ENCODE peak calls at places on chromosomes 5 and 9, in nine cellular contexts. One of them, this sample, is unnamed.

GRCh38 chr9:128259156-128259555 is 16.7 kb downstream of the GOLGA2 start:
- DNase-seq in BE2C: no peak
- DNase-seq in HepG2: no peak
- DNase-seq in cardiac muscle cell: no peak
- DNase-seq in naive thymus-derived CD8-positive, alpha-beta T cell: no peak
- DNase-seq in activated CD4-positive, alpha-beta T cell treated with anti-CD3 and anti-CD28 coated beads, Interleukin-2, amount 50 U/mL, for 48 hours: no peak
- DNase-seq in head of caudate nucleus: no peak
- DNase-seq in right cardiac atrium: no peak
- DNase-seq in sigmoid colon: no peak
- DNase-seq in this sample: no peak

GRCh38 chr5:159975462-159976019 is 33.4 kb upstream of the TTC1 start:
- DNase-seq in right cardiac atrium: peak
- DNase-seq in sigmoid colon: no peak
- DNase-seq in BE2C: no peak
- DNase-seq in naive thymus-derived CD8-positive, alpha-beta T cell: no peak
- DNase-seq in cardiac muscle cell: no peak
- DNase-seq in HepG2: peak
- DNase-seq in activated CD4-positive, alpha-beta T cell treated with anti-CD3 and anti-CD28 coated beads, Interleukin-2, amount 50 U/mL, for 48 hours: no peak
- DNase-seq in head of caudate nucleus: no peak
- DNase-seq in this sample: no peak

GRCh38 chr5:54207566-54207965 is 102.8 kb downstream of the ARL15 start:
- DNase-seq in right cardiac atrium: no peak
- DNase-seq in cardiac muscle cell: no peak
- DNase-seq in activated CD4-positive, alpha-beta T cell treated with anti-CD3 and anti-CD28 coated beads, Interleukin-2, amount 50 U/mL, for 48 hours: no peak
- DNase-seq in HepG2: no peak
- DNase-seq in head of caudate nucleus: no peak
- DNase-seq in sigmoid colon: no peak
- DNase-seq in BE2C: no peak
- DNase-seq in naive thymus-derived CD8-positive, alpha-beta T cell: no peak
- DNase-seq in this sample: no peak

GRCh38 chr9:13502503-13502902 is 223.0 kb upstream of the MPDZ start:
- DNase-seq in right cardiac atrium: no peak
- DNase-seq in sigmoid colon: no peak
- DNase-seq in BE2C: no peak
- DNase-seq in naive thymus-derived CD8-positive, alpha-beta T cell: no peak
- DNase-seq in activated CD4-positive, alpha-beta T cell treated with anti-CD3 and anti-CD28 coated beads, Interleukin-2, amount 50 U/mL, for 48 hours: no peak
- DNase-seq in head of caudate nucleus: no peak
- DNase-seq in cardiac muscle cell: no peak
- DNase-seq in HepG2: no peak
- DNase-seq in this sample: no peak

GRCh38 chr5:178203670-178204204 is 596 bp upstream of the HNRNPAB start:
- DNase-seq in BE2C: no peak
- DNase-seq in activated CD4-positive, alpha-beta T cell treated with anti-CD3 and anti-CD28 coated beads, Interleukin-2, amount 50 U/mL, for 48 hours: no peak
- DNase-seq in right cardiac atrium: no peak
- DNase-seq in HepG2: no peak
- DNase-seq in sigmoid colon: no peak
- DNase-seq in naive thymus-derived CD8-positive, alpha-beta T cell: no peak
- DNase-seq in head of caudate nucleus: no peak
- DNase-seq in cardiac muscle cell: no peak
- DNase-seq in this sample: no peak

GRCh38 chr5:64831996-64832395 is 63.3 kb downstream of the CWC27 start:
- DNase-seq in right cardiac atrium: no peak
- DNase-seq in sigmoid colon: no peak
- DNase-seq in HepG2: no peak
- DNase-seq in BE2C: no peak
- DNase-seq in cardiac muscle cell: no peak
- DNase-seq in head of caudate nucleus: no peak
- DNase-seq in activated CD4-positive, alpha-beta T cell treated with anti-CD3 and anti-CD28 coated beads, Interleukin-2, amount 50 U/mL, for 48 hours: no peak
- DNase-seq in naive thymus-derived CD8-positive, alpha-beta T cell: no peak
- DNase-seq in this sample: no peak

GRCh38 chr5:66840527-66841013 is 244.4 kb downstream of the MAST4 start:
- DNase-seq in right cardiac atrium: no peak
- DNase-seq in cardiac muscle cell: no peak
- DNase-seq in activated CD4-positive, alpha-beta T cell treated with anti-CD3 and anti-CD28 coated beads, Interleukin-2, amount 50 U/mL, for 48 hours: peak
- DNase-seq in naive thymus-derived CD8-positive, alpha-beta T cell: no peak
- DNase-seq in sigmoid colon: no peak
- DNase-seq in BE2C: no peak
- DNase-seq in HepG2: peak
- DNase-seq in head of caudate nucleus: no peak
- DNase-seq in this sample: no peak

GRCh38 chr9:87382902-87383301 is 114.8 kb upstream of the DAPK1 start:
- DNase-seq in activated CD4-positive, alpha-beta T cell treated with anti-CD3 and anti-CD28 coated beads, Interleukin-2, amount 50 U/mL, for 48 hours: no peak
- DNase-seq in cardiac muscle cell: no peak
- DNase-seq in head of caudate nucleus: no peak
- DNase-seq in BE2C: no peak
- DNase-seq in naive thymus-derived CD8-positive, alpha-beta T cell: no peak
- DNase-seq in sigmoid colon: no peak
- DNase-seq in HepG2: no peak
- DNase-seq in right cardiac atrium: peak
- DNase-seq in this sample: no peak

GRCh38 chr5:107997338-107997979 is 326.7 kb upstream of the EFNA5 start:
- DNase-seq in naive thymus-derived CD8-positive, alpha-beta T cell: no peak
- DNase-seq in right cardiac atrium: no peak
- DNase-seq in activated CD4-positive, alpha-beta T cell treated with anti-CD3 and anti-CD28 coated beads, Interleukin-2, amount 50 U/mL, for 48 hours: no peak
- DNase-seq in cardiac muscle cell: no peak
- DNase-seq in sigmoid colon: no peak
- DNase-seq in BE2C: no peak
- DNase-seq in HepG2: no peak
- DNase-seq in head of caudate nucleus: no peak
- DNase-seq in this sample: no peak

GRCh38 chr5:157558681-157559080 is 16.9 kb downstream of the ADAM19 start:
- DNase-seq in cardiac muscle cell: no peak
- DNase-seq in right cardiac atrium: no peak
- DNase-seq in head of caudate nucleus: no peak
- DNase-seq in activated CD4-positive, alpha-beta T cell treated with anti-CD3 and anti-CD28 coated beads, Interleukin-2, amount 50 U/mL, for 48 hours: no peak
- DNase-seq in BE2C: no peak
- DNase-seq in HepG2: no peak
- DNase-seq in sigmoid colon: no peak
- DNase-seq in naive thymus-derived CD8-positive, alpha-beta T cell: no peak
- DNase-seq in this sample: no peak

GRCh38 chr5:163509288-163510040 is 4.0 kb downstream of the MAT2B start:
- DNase-seq in naive thymus-derived CD8-positive, alpha-beta T cell: no peak
- DNase-seq in sigmoid colon: no peak
- DNase-seq in HepG2: peak
- DNase-seq in head of caudate nucleus: no peak
- DNase-seq in BE2C: no peak
- DNase-seq in right cardiac atrium: no peak
- DNase-seq in activated CD4-positive, alpha-beta T cell treated with anti-CD3 and anti-CD28 coated beads, Interleukin-2, amount 50 U/mL, for 48 hours: no peak
- DNase-seq in cardiac muscle cell: no peak
- DNase-seq in this sample: no peak

GRCh38 chr5:71693828-71694427 is 25.1 kb upstream of the CARTPT start:
- DNase-seq in BE2C: peak
- DNase-seq in sigmoid colon: no peak
- DNase-seq in right cardiac atrium: no peak
- DNase-seq in HepG2: peak
- DNase-seq in activated CD4-positive, alpha-beta T cell treated with anti-CD3 and anti-CD28 coated beads, Interleukin-2, amount 50 U/mL, for 48 hours: no peak
- DNase-seq in naive thymus-derived CD8-positive, alpha-beta T cell: no peak
- DNase-seq in cardiac muscle cell: peak
- DNase-seq in head of caudate nucleus: no peak
- DNase-seq in this sample: no peak

GRCh38 chr9:91427873-91428272 is 4.2 kb upstream of the NFIL3 start:
- DNase-seq in head of caudate nucleus: no peak
- DNase-seq in BE2C: no peak
- DNase-seq in sigmoid colon: no peak
- DNase-seq in cardiac muscle cell: no peak
- DNase-seq in right cardiac atrium: no peak
- DNase-seq in HepG2: peak
- DNase-seq in activated CD4-positive, alpha-beta T cell treated with anti-CD3 and anti-CD28 coated beads, Interleukin-2, amount 50 U/mL, for 48 hours: no peak
- DNase-seq in naive thymus-derived CD8-positive, alpha-beta T cell: no peak
- DNase-seq in this sample: no peak

GRCh38 chr9:97985058-97985861 is 2.1 kb downstream of the ANP32B start:
- DNase-seq in naive thymus-derived CD8-positive, alpha-beta T cell: peak
- DNase-seq in sigmoid colon: peak
- DNase-seq in HepG2: no peak
- DNase-seq in cardiac muscle cell: peak
- DNase-seq in head of caudate nucleus: peak
- DNase-seq in activated CD4-positive, alpha-beta T cell treated with anti-CD3 and anti-CD28 coated beads, Interleukin-2, amount 50 U/mL, for 48 hours: no peak
- DNase-seq in right cardiac atrium: peak
- DNase-seq in BE2C: no peak
- DNase-seq in this sample: no peak

This sample was measured in neuronal stem cell.